ENCODE peak calls at places on chromosomes 2 and 18, in eight cellular contexts. L is colonic mucosa, G is HepG2, J is neural crest cell, K is fibroblast of lung, R is fibroblast of pulmonary artery, N is omental fat pad, C is kidney epithelial cell. U is an unnamed sample.

GRCh38 chr2:210795506-210795905 is 239.1 kb downstream of the CPS1 start:
- DNase-seq in L (no peak), G (no peak), J (no peak), K (no peak), R (no peak), N (no peak), C (no peak), U (no peak)

GRCh38 chr2:47190188-47190818 is 35.2 kb upstream of the STPG4 start:
- DNase-seq in L (no peak), G (no peak), J (no peak), K (peak), R (peak), N (no peak), C (no peak), U (no peak)

GRCh38 chr2:182784777-182785176 is 68.7 kb downstream of the DNAJC10 start:
- DNase-seq in L (no peak), G (peak), J (no peak), K (peak), R (peak), N (no peak), C (peak), U (no peak)

GRCh38 chr18:79685971-79686370 is 6.4 kb downstream of the CTDP1 start:
- DNase-seq in L (no peak), G (no peak), J (no peak), K (no peak), R (no peak), N (no peak), C (no peak), U (no peak)

GRCh38 chr2:101150306-101151140 is 659 bp downstream of the TBC1D8 start:
- DNase-seq in L (peak), G (no peak), J (peak), K (peak), R (no peak), N (no peak), C (no peak), U (no peak)

GRCh38 chr2:144659731-144660275 is 139.9 kb upstream of the ZEB2 start:
- DNase-seq in L (no peak), G (no peak), J (no peak), K (peak), R (peak), N (no peak), C (peak), U (no peak)

GRCh38 chr2:58614259-58614658 is 373.1 kb upstream of the FANCL start:
- DNase-seq in L (no peak), G (no peak), J (no peak), K (no peak), R (no peak), N (no peak), C (no peak), U (no peak)

GRCh38 chr2:106187426-106187825 is 6.7 kb downstream of the UXS1 start:
- DNase-seq in L (no peak), G (no peak), J (no peak), K (no peak), R (no peak), N (no peak), C (no peak), U (no peak)

GRCh38 chr18:46313521-46313920 is 209.3 kb downstream of the HAUS1 start:
- DNase-seq in L (no peak), G (no peak), J (no peak), K (no peak), R (no peak), N (no peak), C (no peak), U (no peak)

GRCh38 chr18:56678836-56679565 is 27.8 kb downstream of the WDR7 start:
- DNase-seq in L (no peak), G (peak), J (no peak), K (peak), R (no peak), N (no peak), C (no peak), U (no peak)

GRCh38 chr18:47754311-47755101 is 176.0 kb downstream of the SMAD2 start:
- DNase-seq in L (peak), G (peak), J (peak), K (no peak), R (peak), N (no peak), C (no peak), U (peak)

GRCh38 chr2:15636972-15637785 is 45.5 kb downstream of the DDX1 start:
- DNase-seq in L (peak), G (peak), J (peak), K (peak), R (peak), N (peak), C (no peak), U (no peak)

GRCh38 chr2:174331731-174332606 is 2.8 kb upstream of the SP9 start:
- DNase-seq in L (no peak), G (no peak), J (no peak), K (no peak), R (no peak), N (no peak), C (no peak), U (no peak)

GRCh38 chr2:239813261-239814135 is 211.6 kb downstream of the NDUFA10 start:
- DNase-seq in L (no peak), G (no peak), J (no peak), K (no peak), R (no peak), N (no peak), C (no peak), U (no peak)

GRCh38 chr2:162390801-162391200 is 46.9 kb downstream of the GCA start:
- DNase-seq in L (no peak), G (no peak), J (no peak), K (no peak), R (no peak), N (no peak), C (no peak), U (no peak)

GRCh38 chr2:235493402-235493774 is 455 bp upstream of the AGAP1 start:
- DNase-seq in L (no peak), G (no peak), J (no peak), K (peak), R (peak), N (no peak), C (no peak), U (no peak)

GRCh38 chr2:86319700-86320369 is 17.6 kb downstream of the REEP1 start:
- DNase-seq in L (no peak), G (no peak), J (no peak), K (no peak), R (no peak), N (no peak), C (no peak), U (peak)

GRCh38 chr2:165443524-165443923 is 26.0 kb upstream of the CSRNP3 start:
- DNase-seq in L (no peak), G (no peak), J (no peak), K (no peak), R (no peak), N (no peak), C (no peak), U (no peak)

GRCh38 chr2:151367571-151367970 is 10.2 kb downstream of the TNFAIP6 start:
- DNase-seq in L (no peak), G (no peak), J (no peak), K (peak), R (no peak), N (no peak), C (no peak), U (no peak)

GRCh38 chr2:60094450-60094929 is 459.0 kb downstream of the BCL11A start:
- DNase-seq in L (peak), G (peak), J (no peak), K (no peak), R (no peak), N (no peak), C (no peak), U (no peak)

GRCh38 chr2:40103590-40103989 is 324.5 kb upstream of the THUMPD2 start:
- DNase-seq in L (no peak), G (no peak), J (no peak), K (peak), R (peak), N (no peak), C (no peak), U (no peak)

GRCh38 chr2:12884713-12885282 is 168.1 kb downstream of the TRIB2 start:
- DNase-seq in L (no peak), G (no peak), J (no peak), K (peak), R (peak), N (no peak), C (peak), U (no peak)

GRCh38 chr2:134944975-134945374 is 26.4 kb downstream of the CCNT2 start:
- DNase-seq in L (no peak), G (no peak), J (no peak), K (no peak), R (no peak), N (no peak), C (no peak), U (no peak)

GRCh38 chr18:58532972-58533371 is 95.9 kb downstream of the ALPK2 start:
- DNase-seq in L (no peak), G (no peak), J (no peak), K (no peak), R (no peak), N (no peak), C (no peak), U (no peak)
- TF ChIP-seq CTCF in L (no peak), G (peak), J (no peak), K (no peak), R (no peak), N (no peak), C (peak), U (no peak)

GRCh38 chr2:35428548-35428947 is 927.0 kb upstream of the CRIM1 start:
- DNase-seq in L (peak), G (peak), J (peak), K (no peak), R (peak), N (no peak), C (no peak), U (no peak)
- TF ChIP-seq CTCF in L (no peak), G (peak), J (peak), K (peak), R (peak), N (no peak), C (peak), U (no peak)

DNA sequence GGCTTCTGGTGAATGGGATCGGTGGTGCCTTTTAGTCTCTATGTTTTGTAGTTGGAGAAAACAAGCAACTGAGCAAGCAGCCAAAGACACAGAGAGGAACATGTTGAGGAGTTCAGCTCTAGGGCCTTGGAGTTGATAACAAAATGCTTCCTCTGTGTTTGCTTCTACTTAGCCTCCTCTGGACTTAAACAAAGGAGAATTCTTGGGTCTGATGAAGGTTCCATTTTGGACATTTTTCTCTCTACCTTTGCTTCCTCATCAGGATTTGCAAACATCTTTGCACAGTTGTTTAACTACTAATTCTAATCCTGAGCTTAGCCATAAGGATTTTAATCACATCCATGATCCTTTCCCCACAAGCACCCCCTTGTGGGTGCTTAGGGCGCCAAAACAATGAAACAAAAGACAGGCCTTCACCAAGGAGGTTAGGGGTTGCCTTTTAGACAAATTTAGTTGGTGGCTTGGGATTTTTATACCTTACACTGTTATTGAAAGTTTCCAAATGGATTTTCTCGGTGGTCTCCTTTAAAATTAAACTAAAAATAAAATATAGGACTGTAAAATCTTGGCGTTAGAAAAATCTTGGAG is 148.5 kb upstream of the SATB2 start:
- DNase-seq in L (no peak), G (no peak), J (no peak), K (no peak), R (no peak), N (no peak), C (no peak), U (no peak)
- TF ChIP-seq CTCF in L (no peak), G (peak), J (peak), K (peak), R (peak), N (no peak), C (peak), U (no peak)

GRCh38 chr2:193895226-193895625 is 1700.5 kb upstream of the TMEFF2 start:
- DNase-seq in L (no peak), G (no peak), J (no peak), K (no peak), R (peak), N (no peak), C (no peak), U (no peak)
- TF ChIP-seq CTCF in L (no peak), G (no peak), J (no peak), K (no peak), R (no peak), N (no peak), C (no peak), U (no peak)

GRCh38 chr2:75560022-75560767 is 544 bp downstream of the EVA1A start:
- DNase-seq in L (no peak), G (no peak), J (peak), K (peak), R (peak), N (no peak), C (no peak), U (peak)
- TF ChIP-seq CTCF in L (no peak), G (peak), J (peak), K (peak), R (peak), N (no peak), C (peak), U (no peak)